ENCODE peak calls at places on chromosome 10, in six cellular contexts. O is HT-29, G is ELF-1, C is adrenal gland, P is cardiac fibroblast, N is NCI-H1092. T is an unnamed sample.

GRCh38 chr10:4372601-4373000 is 453.4 kb upstream of the AKR1E2 start:
- DNase-seq in O (no peak), G (no peak), C (no peak), P (peak), N (no peak), T (no peak)

GRCh38 chr10:132467464-132468149 is 70.0 kb upstream of the INPP5A start:
- DNase-seq in O (peak), G (no peak), C (no peak), P (no peak), N (no peak), T (peak)

GRCh38 chr10:29689001-29689400 is 54.2 kb upstream of the SVIL start:
- DNase-seq in O (no peak), G (no peak), C (no peak), P (peak), N (no peak), T (no peak)

GRCh38 chr10:21953585-21954057 is 49.9 kb downstream of the DNAJC1 start:
- DNase-seq in O (peak), G (no peak), C (no peak), P (peak), N (no peak), T (no peak)

GRCh38 chr10:44244745-44245600 is 139.9 kb downstream of the CXCL12 start:
- DNase-seq in O (no peak), G (no peak), C (no peak), P (no peak), N (no peak), T (no peak)

GRCh38 chr10:131872837-131873375 is 27.9 kb upstream of the PPP2R2D start:
- DNase-seq in O (no peak), G (peak), C (no peak), P (no peak), N (no peak), T (no peak)

GRCh38 chr10:91034494-91035157 is 113.7 kb upstream of the ANKRD1 start:
- DNase-seq in O (no peak), G (peak), C (peak), P (peak), N (no peak), T (no peak)

GRCh38 chr10:69668722-69669121 is 38.7 kb downstream of the FAM241B start:
- DNase-seq in O (no peak), G (no peak), C (no peak), P (peak), N (no peak), T (no peak)

GRCh38 chr10:69588358-69588757 is 15.1 kb upstream of the NEUROG3 start:
- DNase-seq in O (no peak), G (no peak), C (no peak), P (no peak), N (no peak), T (no peak)

GRCh38 chr10:43945908-43946307 is 297.2 kb upstream of the ZNF32 start:
- DNase-seq in O (no peak), G (no peak), C (no peak), P (no peak), N (no peak), T (no peak)

GRCh38 chr10:111739160-111739712 is 444.3 kb downstream of the GPAM start:
- DNase-seq in O (no peak), G (no peak), C (no peak), P (no peak), N (no peak), T (no peak)

GRCh38 chr10:92844746-92845145 is 3.6 kb upstream of the EXOC6 start:
- DNase-seq in O (no peak), G (peak), C (no peak), P (no peak), N (no peak), T (no peak)

GRCh38 chr10:33703897-33704825 is 369.7 kb upstream of the NRP1 start:
- DNase-seq in O (no peak), G (peak), C (no peak), P (peak), N (no peak), T (no peak)

GRCh38 chr10:97822261-97822687 is 27.4 kb upstream of the GOLGA7B start:
- DNase-seq in O (no peak), G (no peak), C (no peak), P (no peak), N (no peak), T (no peak)

GRCh38 chr10:79063071-79063491 is 5.7 kb upstream of the ZMIZ1 start:
- DNase-seq in O (no peak), G (no peak), C (peak), P (no peak), N (no peak), T (peak)

GRCh38 chr10:49592726-49593563 is 17.2 kb upstream of the SLC18A3 start:
- DNase-seq in O (peak), G (peak), C (peak), P (peak), N (peak), T (no peak)

GRCh38 chr10:43861966-43862751 is 213.5 kb upstream of the ZNF32 start:
- DNase-seq in O (no peak), G (no peak), C (no peak), P (peak), N (no peak), T (no peak)

GRCh38 chr10:132363376-132363775 is 31.4 kb downstream of the LRRC27 start:
- DNase-seq in O (no peak), G (no peak), C (no peak), P (no peak), N (no peak), T (no peak)

GRCh38 chr10:101041252-101041761 is 10.3 kb downstream of the SFXN3 start:
- DNase-seq in O (peak), G (peak), C (peak), P (peak), N (peak), T (no peak)

GRCh38 chr10:103884681-103885139 is 29.3 kb upstream of the SH3PXD2A start:
- DNase-seq in O (peak), G (peak), C (peak), P (peak), N (peak), T (no peak)

GRCh38 chr10:8133146-8133545 is 78.7 kb downstream of the GATA3 start:
- DNase-seq in O (no peak), G (no peak), C (no peak), P (no peak), N (no peak), T (no peak)

GRCh38 chr10:117477961-117478670 is 64.4 kb upstream of the EMX2 start:
- DNase-seq in O (peak), G (peak), C (no peak), P (peak), N (no peak), T (no peak)

GRCh38 chr10:93062499-93063216 is 2.1 kb downstream of the CYP26C1 start:
- DNase-seq in O (no peak), G (peak), C (no peak), P (peak), N (no peak), T (no peak)

GRCh38 chr10:95864906-95865813 is 42.6 kb upstream of the CC2D2B start:
- DNase-seq in O (peak), G (peak), C (peak), P (peak), N (no peak), T (no peak)

GRCh38 chr10:95289921-95290421 is 832 bp downstream of the PDLIM1 start:
- DNase-seq in O (peak), G (no peak), C (no peak), P (no peak), N (no peak), T (no peak)

GRCh38 chr10:50788951-50789904 is 49.5 kb downstream of the ASAH2B start:
- DNase-seq in O (peak), G (no peak), C (no peak), P (peak), N (no peak), T (no peak)

GRCh38 chr10:61342817-61343572 is 110.2 kb downstream of the TMEM26 start:
- DNase-seq in O (no peak), G (no peak), C (no peak), P (no peak), N (no peak), T (no peak)

GRCh38 chr10:16441106-16441850 is 4.5 kb downstream of the PTER start:
- DNase-seq in O (peak), G (no peak), C (no peak), P (peak), N (no peak), T (no peak)

GRCh38 chr10:5033061-5033770 is 29.6 kb upstream of the AKR1C2 start:
- DNase-seq in O (no peak), G (no peak), C (no peak), P (peak), N (no peak), T (no peak)

GRCh38 chr10:60952067-60952845 is 8.3 kb upstream of the RHOBTB1 start:
- DNase-seq in O (no peak), G (no peak), C (no peak), P (no peak), N (no peak), T (no peak)

GRCh38 chr10:73768881-73769280 is 13.0 kb upstream of the CHCHD1 start:
- DNase-seq in O (no peak), G (no peak), C (no peak), P (no peak), N (no peak), T (no peak)

GRCh38 chr10:809671-810350 is 120.3 kb upstream of the DIP2C start:
- DNase-seq in O (no peak), G (no peak), C (no peak), P (no peak), N (no peak), T (no peak)

T was measured in RWPE2.